ENCODE peak calls at places on chromosomes 16 and 17, in four cellular contexts. Q is stomach, Y is Peyer's patch, C is tibial nerve. J is an unnamed sample. For H3K4me1, the result is how much of the 10 kb centered on the place peaks cover.

GRCh38 chr17:73973881-73974409 is 229.5 kb upstream of the RPL38 start:
- DNase-seq in Q (no peak), Y (no peak), C (no peak), J (no peak)

GRCh38 chr17:81285179-81285878 is 9.8 kb downstream of the SLC38A10 start:
- DNase-seq in Q (peak), Y (peak), C (peak), J (no peak)

GRCh38 chr17:66982011-66982508 is 17.6 kb downstream of the CACNG4 start:
- DNase-seq in Q (peak), Y (no peak), C (no peak), J (no peak)

GRCh38 chr17:48045270-48046001 is 2.7 kb upstream of the NFE2L1 start:
- DNase-seq in Q (no peak), Y (no peak), C (no peak), J (no peak)

GRCh38 chr17:28738680-28739384 is 5.0 kb upstream of the TRAF4 start:
- DNase-seq in Q (no peak), Y (no peak), C (no peak), J (no peak)

GRCh38 chr16:72029567-72030271 is 21.2 kb downstream of the DHODH start:
- DNase-seq in Q (no peak), Y (no peak), C (no peak), J (no peak)

GRCh38 chr16:75070055-75070841 is 46.3 kb downstream of the LDHD start:
- DNase-seq in Q (peak), Y (no peak), C (no peak), J (no peak)

GRCh38 chr16:2486645-2487516 is 12.0 kb downstream of the TBC1D24 start:
- DNase-seq in Q (peak), Y (peak), C (peak), J (no peak)

GRCh38 chr16:84806256-84806889 is 13.4 kb upstream of the CRISPLD2 start:
- DNase-seq in Q (peak), Y (no peak), C (no peak), J (no peak)

GRCh38 chr16:86576591-86577313 is 1.6 kb upstream of the FOXL1 start:
- DNase-seq in Q (no peak), Y (no peak), C (no peak), J (no peak)

GRCh38 chr17:53454337-53454736 is 368.4 kb upstream of the KIF2B start:
- DNase-seq in Q (no peak), Y (no peak), C (no peak), J (no peak)

GRCh38 chr17:16189791-16190348 is 25.5 kb downstream of the NCOR1 start:
- DNase-seq in Q (no peak), Y (no peak), C (no peak), J (no peak)

GRCh38 chr17:47733047-47733413 is at the start of gene TBX21:
- DNase-seq in Q (peak), Y (peak), C (peak), J (peak)

GRCh38 chr16:30084816-30085159 is 6.9 kb downstream of the TBX6 start:
- DNase-seq in Q (no peak), Y (no peak), C (peak), J (no peak)

GRCh38 chr16:228151-228855 is 946 bp downstream of the LUC7L start:
- DNase-seq in Q (no peak), Y (no peak), C (no peak), J (no peak)

GRCh38 chr17:41492351-41492750 is 2.6 kb upstream of the KRT36 start:
- DNase-seq in Q (no peak), Y (no peak), C (no peak), J (no peak)

GRCh38 chr17:64718058-64718457 is 56.0 kb upstream of the SMURF2 start:
- DNase-seq in Q (no peak), Y (no peak), C (no peak), J (no peak)

GRCh38 chr16:57999366-57999970 is 1.0 kb downstream of the ZNF319 start:
- DNase-seq in Q (no peak), Y (no peak), C (no peak), J (no peak)

GRCh38 chr17:9470171-9470570 is 105.4 kb downstream of the STX8 start:
- DNase-seq in Q (no peak), Y (no peak), C (no peak), J (no peak)

GRCh38 chr16:72013888-72014538 is 5.5 kb downstream of the DHODH start:
- DNase-seq in Q (no peak), Y (no peak), C (no peak), J (no peak)

GRCh38 chr16:81838794-81839193 is 59.7 kb downstream of the PLCG2 start:
- DNase-seq in Q (no peak), Y (no peak), C (no peak), J (no peak)

GRCh38 chr16:81837312-81837748 is 58.2 kb downstream of the PLCG2 start:
- DNase-seq in Q (no peak), Y (no peak), C (no peak), J (no peak)

GRCh38 chr16:81842564-81843242 is 63.6 kb downstream of the PLCG2 start:
- DNase-seq in Q (no peak), Y (no peak), C (no peak), J (no peak)

GRCh38 chr16:81843243-81843582 is 64.1 kb downstream of the PLCG2 start:
- DNase-seq in Q (no peak), Y (no peak), C (no peak), J (no peak)

DNA sequence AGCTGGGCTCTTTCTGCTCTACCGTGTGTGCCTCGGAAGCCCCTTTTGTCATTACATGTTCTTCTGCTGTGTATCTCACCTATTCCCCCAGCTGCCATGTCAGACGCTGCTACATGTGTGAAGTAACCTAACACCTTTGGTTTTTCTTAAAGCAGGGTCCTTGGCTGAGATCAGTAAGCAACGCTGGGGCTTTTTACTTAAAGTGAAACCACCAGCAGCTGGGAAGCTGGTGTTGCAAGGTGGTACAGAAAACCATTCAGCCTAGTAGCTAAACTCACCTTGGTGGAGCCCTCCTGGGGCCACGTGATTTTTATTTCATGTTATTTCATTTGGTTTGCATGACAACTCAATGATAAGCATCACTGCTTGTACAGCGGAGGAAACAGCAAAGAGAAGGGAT is 62.6 kb downstream of the PLCG2 start:
- DNase-seq in Q (no peak), Y (no peak), C (no peak), J (no peak)
- H3K4me1 ChIP-seq in Q (under half), Y (under half), C (under half), J (under half)

GRCh38 chr16:56269824-56270684 is 78.8 kb downstream of the GNAO1 start:
- DNase-seq in Q (no peak), Y (no peak), C (no peak), J (no peak)
- TF ChIP-seq CTCF in Q (no peak), Y (no peak), C (no peak), J (no peak)

DNA sequence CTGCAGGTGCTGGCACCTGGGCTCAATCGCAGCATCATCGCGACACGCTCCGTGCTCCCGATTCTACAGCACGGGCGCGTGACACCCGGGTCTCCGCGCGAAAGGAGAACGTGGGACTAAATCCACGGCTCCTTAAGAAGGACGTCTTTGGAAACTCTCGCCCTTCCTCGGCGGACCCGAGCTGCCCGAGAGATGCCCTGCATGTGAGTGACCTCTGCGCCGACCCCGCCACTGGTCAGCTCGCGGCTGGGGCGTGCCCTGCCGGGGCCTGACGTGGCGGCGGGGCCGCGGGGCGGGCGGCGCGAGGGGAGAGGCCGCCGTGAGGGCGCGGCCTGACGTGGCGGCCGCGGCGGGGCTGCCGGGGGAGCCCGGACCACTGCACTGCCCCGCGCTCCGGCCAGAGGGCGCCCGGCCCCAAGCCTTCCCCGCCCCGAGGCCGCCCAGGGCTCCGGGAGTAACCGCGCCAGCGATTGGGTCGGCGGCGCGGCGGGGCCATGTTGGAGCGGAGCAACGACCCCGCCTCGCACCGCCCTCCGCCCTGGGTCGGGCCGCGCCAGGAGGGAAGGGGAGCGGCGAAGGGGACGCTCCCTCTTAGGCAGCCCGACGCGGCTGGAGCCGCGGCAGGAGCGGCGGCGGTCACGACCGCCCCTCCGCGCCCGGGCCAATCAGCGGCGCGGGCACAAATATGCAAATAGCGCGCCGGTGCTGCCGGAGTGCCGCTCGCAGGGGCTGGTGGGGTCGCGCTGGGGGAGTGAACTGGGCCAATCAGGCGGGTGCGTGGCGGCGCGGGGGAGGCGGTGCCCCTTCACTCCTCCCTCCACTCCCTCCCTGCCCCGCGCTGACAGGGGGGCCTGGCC is 75.6 kb downstream of the CHD9 start:
- DNase-seq in Q (peak), Y (peak), C (peak), J (peak)
- TF ChIP-seq POLR2A in Q (no peak), Y (peak), C (no peak), J (no peak)

GRCh38 chr17:19386974-19387920 is at the start of gene MFAP4:
- DNase-seq in Q (no peak), Y (no peak), C (peak), J (no peak)

GRCh38 chr17:19389386-19389785 is 2.4 kb upstream of the MFAP4 start:
- DNase-seq in Q (no peak), Y (no peak), C (no peak), J (no peak)

GRCh38 chr17:19388791-19389190 is 1.8 kb upstream of the MFAP4 start:
- DNase-seq in Q (no peak), Y (no peak), C (no peak), J (no peak)

GRCh38 chr17:19386276-19386863 is 620 bp downstream of the MFAP4 start:
- DNase-seq in Q (peak), Y (no peak), C (peak), J (no peak)

GRCh38 chr17:19387921-19388521 is 1.0 kb upstream of the MFAP4 start:
- DNase-seq in Q (no peak), Y (no peak), C (no peak), J (no peak)
- H3K4me1 ChIP-seq in Q (half or more), Y (under half), C (under half), J (half or more)

DNA sequence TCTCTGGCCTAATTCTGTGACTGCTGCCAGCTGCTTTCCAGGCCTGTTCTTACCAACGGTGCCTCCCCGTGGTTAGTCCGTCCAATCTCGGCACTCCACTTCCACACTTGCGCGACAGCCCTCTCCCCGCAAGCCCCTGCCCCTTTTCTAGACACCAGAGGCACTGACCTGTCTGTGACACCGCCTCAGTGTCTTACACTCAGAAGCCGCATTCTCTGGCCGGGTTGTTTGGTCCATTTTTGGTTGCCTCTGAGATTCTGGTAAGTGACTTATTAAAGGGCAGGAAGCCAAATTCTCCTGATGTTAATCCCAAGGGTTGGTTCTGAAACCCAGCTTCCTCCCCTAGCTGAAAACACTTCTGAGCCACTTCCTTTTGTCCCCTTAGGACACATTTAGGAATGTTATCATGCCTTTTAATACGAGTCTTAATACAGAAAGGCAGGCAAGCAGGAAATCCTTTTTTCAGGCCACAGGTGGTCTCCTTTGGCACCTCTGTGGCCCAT is 1.2 kb upstream of the AKTIP start:
- DNase-seq in Q (peak), Y (peak), C (no peak), J (no peak)
- TF ChIP-seq CTCF in Q (no peak), Y (no peak), C (no peak), J (no peak)

GRCh38 chr17:58336456-58337094 is 8.0 kb upstream of the TSPOAP1 start:
- DNase-seq in Q (no peak), Y (peak), C (no peak), J (no peak)

GRCh38 chr17:58337126-58337599 is 8.6 kb upstream of the TSPOAP1 start:
- DNase-seq in Q (no peak), Y (peak), C (no peak), J (no peak)

GRCh38 chr17:58334661-58335060 is 6.1 kb upstream of the TSPOAP1 start:
- DNase-seq in Q (no peak), Y (peak), C (no peak), J (no peak)

GRCh38 chr17:58335061-58335731 is 6.6 kb upstream of the TSPOAP1 start:
- DNase-seq in Q (no peak), Y (peak), C (no peak), J (no peak)

GRCh38 chr17:58335779-58336455 is 7.3 kb upstream of the TSPOAP1 start:
- DNase-seq in Q (peak), Y (peak), C (no peak), J (no peak)
- TF ChIP-seq POLR2A in Q (no peak), Y (peak), C (no peak), J (peak)

GRCh38 chr17:1473841-1474240 is 17.8 kb upstream of the CRK start:
- DNase-seq in Q (no peak), Y (no peak), C (no peak), J (no peak)

GRCh38 chr17:1474402-1475189 is 17.9 kb downstream of the MYO1C start:
- DNase-seq in Q (no peak), Y (no peak), C (no peak), J (no peak)

GRCh38 chr17:1471931-1472727 is 16.1 kb upstream of the CRK start:
- DNase-seq in Q (no peak), Y (no peak), C (no peak), J (no peak)

GRCh38 chr17:1471490-1471889 is 15.5 kb upstream of the CRK start:
- DNase-seq in Q (no peak), Y (no peak), C (no peak), J (no peak)

DNA sequence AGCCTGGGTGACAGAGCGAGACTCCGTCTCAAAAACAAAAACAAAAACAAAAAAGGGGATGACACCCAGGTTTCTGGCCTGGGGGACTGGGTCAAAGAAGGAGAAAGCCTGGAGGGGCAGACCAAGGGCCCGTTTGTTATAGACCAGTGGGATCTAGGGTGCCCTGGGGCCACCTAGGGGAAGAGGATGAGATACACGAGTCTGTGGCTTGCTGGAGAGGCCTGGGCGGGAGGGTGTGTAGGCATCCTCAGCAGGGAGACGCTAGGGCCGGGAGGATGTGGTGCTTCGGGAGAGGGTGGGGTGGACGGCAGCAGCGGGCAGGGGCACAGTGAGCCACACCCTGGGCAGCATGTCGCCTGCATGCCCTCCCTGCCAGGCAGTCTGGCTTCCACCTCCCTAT is 17.1 kb upstream of the CRK start:
- DNase-seq in Q (no peak), Y (no peak), C (no peak), J (no peak)
- H3K4me1 ChIP-seq in Q (under half), Y (under half), C (under half), J (under half)

J was measured in esophagus squamous epithelium.